ENCODE peak calls at places on chromosome 1, in five cellular contexts. One of them, this sample, is unnamed.

GRCh38 chr1:13935336-13935735 is 235.3 kb downstream of the PRDM2 start:
- DNase-seq in naive thymus-derived CD8-positive, alpha-beta T cell: no peak
- DNase-seq in naive thymus-derived CD4-positive, alpha-beta T cell: no peak
- DNase-seq in HTR-8/SVneo: no peak
- DNase-seq in activated CD8-positive, alpha-beta memory T cell treated with anti-CD3 and anti-CD28 coated beads for 4 hours: no peak
- DNase-seq in this sample: no peak

GRCh38 chr1:232844791-232845190 is 39.6 kb downstream of the MAP10 start:
- DNase-seq in naive thymus-derived CD8-positive, alpha-beta T cell: no peak
- DNase-seq in naive thymus-derived CD4-positive, alpha-beta T cell: no peak
- DNase-seq in HTR-8/SVneo: peak
- DNase-seq in activated CD8-positive, alpha-beta memory T cell treated with anti-CD3 and anti-CD28 coated beads for 4 hours: no peak
- DNase-seq in this sample: no peak

GRCh38 chr1:223258751-223259177 is 105.2 kb downstream of the SUSD4 start:
- DNase-seq in naive thymus-derived CD8-positive, alpha-beta T cell: no peak
- DNase-seq in naive thymus-derived CD4-positive, alpha-beta T cell: no peak
- DNase-seq in HTR-8/SVneo: peak
- DNase-seq in activated CD8-positive, alpha-beta memory T cell treated with anti-CD3 and anti-CD28 coated beads for 4 hours: no peak
- DNase-seq in this sample: no peak

GRCh38 chr1:237542525-237543418 is 347.9 kb downstream of the ZP4 start:
- DNase-seq in naive thymus-derived CD8-positive, alpha-beta T cell: no peak
- DNase-seq in naive thymus-derived CD4-positive, alpha-beta T cell: no peak
- DNase-seq in HTR-8/SVneo: peak
- DNase-seq in activated CD8-positive, alpha-beta memory T cell treated with anti-CD3 and anti-CD28 coated beads for 4 hours: no peak
- DNase-seq in this sample: no peak

GRCh38 chr1:11337536-11338350 is 64.7 kb downstream of the UBIAD1 start:
- DNase-seq in naive thymus-derived CD8-positive, alpha-beta T cell: peak
- DNase-seq in naive thymus-derived CD4-positive, alpha-beta T cell: peak
- DNase-seq in HTR-8/SVneo: peak
- DNase-seq in activated CD8-positive, alpha-beta memory T cell treated with anti-CD3 and anti-CD28 coated beads for 4 hours: peak
- DNase-seq in this sample: peak

GRCh38 chr1:109280768-109281356 is 2.1 kb downstream of the PSRC1 start:
- DNase-seq in naive thymus-derived CD8-positive, alpha-beta T cell: no peak
- DNase-seq in naive thymus-derived CD4-positive, alpha-beta T cell: no peak
- DNase-seq in HTR-8/SVneo: no peak
- DNase-seq in activated CD8-positive, alpha-beta memory T cell treated with anti-CD3 and anti-CD28 coated beads for 4 hours: no peak
- DNase-seq in this sample: no peak

GRCh38 chr1:95072532-95073419 is at the start of gene ALG14:
- DNase-seq in naive thymus-derived CD8-positive, alpha-beta T cell: peak
- DNase-seq in naive thymus-derived CD4-positive, alpha-beta T cell: peak
- DNase-seq in HTR-8/SVneo: peak
- DNase-seq in activated CD8-positive, alpha-beta memory T cell treated with anti-CD3 and anti-CD28 coated beads for 4 hours: peak
- DNase-seq in this sample: peak

GRCh38 chr1:48789903-48790302 is 13.2 kb upstream of the BEND5 start:
- DNase-seq in naive thymus-derived CD8-positive, alpha-beta T cell: no peak
- DNase-seq in naive thymus-derived CD4-positive, alpha-beta T cell: no peak
- DNase-seq in HTR-8/SVneo: no peak
- DNase-seq in activated CD8-positive, alpha-beta memory T cell treated with anti-CD3 and anti-CD28 coated beads for 4 hours: no peak
- DNase-seq in this sample: no peak

GRCh38 chr1:98926597-98926996 is 78.1 kb downstream of the PLPPR5 start:
- DNase-seq in naive thymus-derived CD8-positive, alpha-beta T cell: no peak
- DNase-seq in naive thymus-derived CD4-positive, alpha-beta T cell: no peak
- DNase-seq in HTR-8/SVneo: no peak
- DNase-seq in activated CD8-positive, alpha-beta memory T cell treated with anti-CD3 and anti-CD28 coated beads for 4 hours: no peak
- DNase-seq in this sample: no peak